ENCODE peak calls at places on chromosome 12, in five cellular contexts. E is neural progenitor cell, S is OCI-LY7, H is hepatocyte, K is MM.1S. R is an unnamed sample.

GRCh38 chr12:108833355-108833733 is 24.0 kb downstream of the SSH1 start:
- DNase-seq in K (no peak), S (no peak), H (peak), E (no peak), R (no peak)

GRCh38 chr12:28802706-28803438 is 346.2 kb upstream of the FAR2 start:
- DNase-seq in S (no peak), K (no peak), E (no peak), H (no peak), R (no peak)

GRCh38 chr12:51388066-51388799 is 3.0 kb downstream of the GALNT6 start:
- DNase-seq in K (no peak), E (no peak), S (no peak), H (peak), R (peak)

GRCh38 chr12:82740129-82741000 is 53.7 kb downstream of the TMTC2 start:
- DNase-seq in E (no peak), K (no peak), S (no peak), H (no peak), R (peak)

GRCh38 chr12:22064968-22065367 is 18.9 kb downstream of the CMAS start:
- DNase-seq in H (no peak), S (no peak), K (no peak), E (no peak), R (no peak)

GRCh38 chr12:95173392-95174251 is 43.6 kb downstream of the FGD6 start:
- DNase-seq in K (no peak), E (no peak), S (no peak), H (peak), R (no peak)

GRCh38 chr12:62335057-62335456 is 74.9 kb downstream of the USP15 start:
- DNase-seq in H (no peak), E (no peak), K (no peak), S (no peak), R (no peak)

GRCh38 chr12:19387182-19387581 is 52.1 kb upstream of the AEBP2 start:
- DNase-seq in S (no peak), K (no peak), H (no peak), E (no peak), R (no peak)

GRCh38 chr12:39441963-39442894 is 691 bp downstream of the KIF21A start:
- DNase-seq in H (peak), S (no peak), E (peak), K (peak), R (peak)

GRCh38 chr12:7695159-7695930 is at the start of gene GDF3:
- DNase-seq in K (no peak), H (no peak), S (no peak), E (no peak), R (peak)

GRCh38 chr12:6627598-6627997 is 8.2 kb downstream of the LPAR5 start:
- DNase-seq in K (peak), E (no peak), H (no peak), S (peak), R (no peak)

GRCh38 chr12:52235822-52236291 is 2.8 kb downstream of the KRT7 start:
- DNase-seq in S (no peak), K (no peak), H (peak), E (no peak), R (no peak)

GRCh38 chr12:71721781-71722511 is 32.7 kb upstream of the RAB21 start:
- DNase-seq in S (no peak), K (no peak), H (no peak), E (no peak), R (no peak)

GRCh38 chr12:49026678-49027480 is 8.3 kb upstream of the PRKAG1 start:
- DNase-seq in E (no peak), H (no peak), S (no peak), K (no peak), R (no peak)

GRCh38 chr12:131381716-131382430 is 329.0 kb upstream of the SFSWAP start:
- DNase-seq in H (no peak), E (no peak), K (no peak), S (no peak), R (no peak)

GRCh38 chr12:11656550-11656949 is 7.1 kb downstream of the ETV6 start:
- DNase-seq in E (no peak), S (no peak), K (no peak), H (no peak), R (no peak)

GRCh38 chr12:93229494-93230310 is 148.0 kb upstream of the NUDT4 start:
- DNase-seq in S (no peak), E (no peak), K (no peak), H (peak), R (no peak)

GRCh38 chr12:267581-268482 is 5.2 kb upstream of the SLC6A13 start:
- DNase-seq in E (peak), S (no peak), K (no peak), H (no peak), R (no peak)

GRCh38 chr12:106126441-106127288 is 12.1 kb downstream of the NUAK1 start:
- DNase-seq in S (no peak), E (no peak), K (no peak), H (peak), R (no peak)

GRCh38 chr12:27424631-27425230 is 21.8 kb upstream of the SMCO2 start:
- DNase-seq in H (peak), E (peak), K (peak), S (peak), R (peak)

GRCh38 chr12:10968765-10969456 is 17.8 kb downstream of the TAS2R50 start:
- DNase-seq in E (no peak), K (no peak), H (no peak), S (no peak), R (no peak)

GRCh38 chr12:94725375-94726168 is 75.2 kb upstream of the TMCC3 start:
- DNase-seq in K (no peak), E (peak), H (peak), S (peak), R (peak)

GRCh38 chr12:104436790-104437189 is 20.0 kb upstream of the CHST11 start:
- DNase-seq in K (no peak), S (no peak), E (no peak), H (no peak), R (no peak)

GRCh38 chr12:15756822-15757221 is 32.4 kb downstream of the EPS8 start:
- DNase-seq in K (no peak), S (no peak), E (no peak), H (no peak), R (no peak)

GRCh38 chr12:3083949-3084348 is 6.8 kb downstream of the TSPAN9 start:
- DNase-seq in H (no peak), E (no peak), K (no peak), S (no peak), R (no peak)

GRCh38 chr12:121628536-121628935 is 2.2 kb downstream of the ORAI1 start:
- DNase-seq in K (no peak), S (peak), H (no peak), E (no peak), R (no peak)

GRCh38 chr12:84912191-84913142 is at the start of gene SLC6A15:
- DNase-seq in K (peak), E (peak), S (no peak), H (peak), R (peak)

GRCh38 chr12:132322206-132323132 is 6.9 kb downstream of the GALNT9 start:
- DNase-seq in E (no peak), S (no peak), K (no peak), H (no peak), R (no peak)

GRCh38 chr12:110565919-110566871 is 16.9 kb downstream of the PPTC7 start:
- DNase-seq in S (no peak), E (no peak), K (no peak), H (no peak), R (no peak)

GRCh38 chr12:123773375-123773774 is 11.3 kb downstream of the DNAH10 start:
- DNase-seq in K (no peak), S (no peak), H (no peak), E (no peak), R (no peak)
- H3K4me3 ChIP-seq in K (no peak), S (no peak), H (no peak), E (no peak), R (no peak)

GRCh38 chr12:58408516-58408915 is 467.1 kb downstream of the ATP23 start:
- DNase-seq in H (no peak), S (no peak), E (no peak), K (no peak), R (no peak)

DNA sequence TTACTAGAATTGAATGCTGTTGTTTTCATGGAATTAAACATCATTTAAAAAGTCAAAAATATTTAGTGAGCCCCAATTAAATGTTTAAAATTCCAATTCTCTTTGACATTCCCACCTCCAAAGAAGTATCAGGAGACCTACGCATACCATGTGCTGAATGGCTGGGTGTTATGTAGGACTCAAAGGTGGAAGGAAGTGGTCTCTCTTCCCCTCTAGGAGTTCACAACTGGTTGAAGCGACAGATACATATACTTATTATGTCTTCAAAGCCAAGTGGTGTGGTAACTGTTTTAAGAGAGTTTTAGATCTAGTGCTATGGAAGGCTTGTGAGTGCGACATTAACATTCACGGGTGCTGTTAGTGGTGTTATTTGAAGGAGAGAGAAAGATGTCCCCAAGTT is 464.0 kb downstream of the ATP23 start:
- DNase-seq in E (no peak), K (no peak), S (no peak), H (no peak), R (no peak)
- H2AFZ ChIP-seq in E (peak), K (no peak), S (no peak), H (no peak), R (no peak)

DNA sequence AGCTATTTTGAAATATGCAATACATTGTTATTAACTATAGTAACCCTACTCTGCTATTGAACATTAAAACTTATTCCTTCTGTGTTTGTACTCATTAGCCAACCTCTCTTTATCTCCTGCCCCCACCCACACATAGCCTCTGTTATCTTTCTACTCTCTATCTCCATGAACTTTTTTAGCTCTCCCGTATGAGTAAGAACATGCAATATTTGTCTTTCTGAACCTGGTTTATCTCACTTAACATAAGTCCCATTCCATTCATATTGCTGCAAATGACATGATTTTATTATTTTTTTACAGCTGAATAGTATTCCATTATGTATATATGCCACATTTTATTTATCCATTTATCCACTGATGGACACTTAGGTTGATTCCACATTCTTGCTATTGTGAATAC is 79.0 kb upstream of the AMIGO2 start:
- DNase-seq in H (no peak), S (no peak), K (no peak), E (no peak), R (no peak)
- TF ChIP-seq EZH2phosphoT487 in H (no peak), S (no peak), K (no peak), E (no peak), R (no peak)

GRCh38 chr12:57835366-57836288 is 10.9 kb downstream of the CTDSP2 start:
- DNase-seq in S (no peak), E (no peak), H (no peak), K (no peak), R (no peak)
- H3K4me3 ChIP-seq in S (peak), E (no peak), H (no peak), K (peak), R (peak)

GRCh38 chr12:1375323-1375722 is 219.1 kb downstream of the FBXL14 start:
- DNase-seq in H (no peak), K (no peak), E (no peak), S (no peak), R (no peak)

GRCh38 chr12:1374296-1374695 is 220.1 kb downstream of the FBXL14 start:
- DNase-seq in H (peak), E (no peak), K (no peak), S (no peak), R (no peak)

GRCh38 chr12:1377117-1377516 is 217.3 kb downstream of the FBXL14 start:
- DNase-seq in H (no peak), K (no peak), S (no peak), E (no peak), R (no peak)

GRCh38 chr12:1377681-1378080 is 216.7 kb downstream of the FBXL14 start:
- DNase-seq in K (no peak), H (no peak), S (no peak), E (no peak), R (no peak)

DNA sequence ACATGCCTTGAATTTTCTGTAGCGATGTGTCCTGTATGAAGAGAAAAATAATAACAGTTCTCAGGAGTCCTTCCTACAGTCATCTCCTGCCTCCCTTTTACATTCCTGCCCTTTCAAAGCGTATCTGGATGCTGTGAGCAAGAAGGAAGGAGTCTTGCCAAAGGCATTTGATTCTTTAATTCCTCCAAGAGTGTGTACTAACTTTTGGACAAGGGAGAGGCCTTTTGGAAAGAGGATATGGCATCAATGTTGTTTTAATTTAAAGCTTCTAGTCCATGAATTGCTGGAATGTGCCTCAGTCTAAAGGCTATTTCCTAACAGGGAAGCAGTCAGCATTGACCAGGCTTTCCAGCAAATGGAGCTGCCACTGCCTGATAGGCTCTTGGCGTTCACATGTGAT is 220.5 kb downstream of the FBXL14 start:
- DNase-seq in E (no peak), S (no peak), K (no peak), H (no peak), R (no peak)
- H2AFZ ChIP-seq in E (no peak), S (no peak), K (no peak), H (no peak), R (no peak)